ENCODE peak calls at places on chromosomes 3 and 15, in four cellular contexts. V, R, B and K are unnamed samples.

GRCh38 chr3:34582054-34582453 is 783.6 kb downstream of the PDCD6IP start:
- DNase-seq in V (no peak), R (no peak), B (no peak), K (no peak)

GRCh38 chr3:8458711-8459110 is 42.9 kb upstream of the LMCD1 start:
- DNase-seq in V (peak; percentile 61), R (no peak), B (no peak), K (peak; percentile 100)

GRCh38 chr3:54570008-54570407 is 357.9 kb downstream of the LRTM1 start:
- DNase-seq in V (no peak), R (no peak), B (no peak), K (no peak)

GRCh38 chr15:73800662-73801345 is 47.7 kb upstream of the INSYN1 start:
- DNase-seq in V (peak; percentile 69), R (no peak), B (no peak), K (peak; percentile 92)

GRCh38 chr3:65972765-65973164 is 66.0 kb downstream of the MAGI1 start:
- DNase-seq in V (no peak), R (no peak), B (no peak), K (no peak)

GRCh38 chr3:195768831-195769303 is 42.9 kb downstream of the MUC4 start:
- DNase-seq in V (no peak), R (peak; percentile 9), B (no peak), K (no peak)

GRCh38 chr3:50138266-50139230 is 16.6 kb upstream of the SEMA3F start:
- DNase-seq in V (no peak), R (no peak), B (no peak), K (no peak)

GRCh38 chr3:81723732-81724313 is 37.6 kb downstream of the GBE1 start:
- DNase-seq in V (peak; percentile 60), R (no peak), B (no peak), K (peak; percentile 25)

GRCh38 chr3:133938770-133939495 is 43.3 kb upstream of the RAB6B start:
- DNase-seq in V (no peak), R (no peak), B (no peak), K (no peak)

GRCh38 chr15:99452728-99453643 is 112.8 kb upstream of the MEF2A start:
- DNase-seq in V (peak; percentile 69), R (peak; percentile 81), B (no peak), K (peak; percentile 45)

GRCh38 chr3:53134631-53135232 is 4.5 kb upstream of the RFT1 start:
- DNase-seq in V (peak; percentile 68), R (peak; percentile 82), B (peak; percentile 56), K (peak; percentile 60)

GRCh38 chr3:108862865-108863798 is 40.5 kb downstream of the TRAT1 start:
- DNase-seq in V (peak; percentile 7), R (peak; percentile 7), B (peak; percentile 81), K (no peak)

GRCh38 chr3:13648060-13648743 is 99.3 kb downstream of the FBLN2 start:
- DNase-seq in V (peak; percentile 77), R (peak; percentile 89), B (peak; percentile 75), K (peak; percentile 77)

GRCh38 chr3:67416703-67417102 is 237.7 kb downstream of the SUCLG2 start:
- DNase-seq in V (no peak), R (no peak), B (no peak), K (no peak)

GRCh38 chr3:23249961-23250360 is 46.8 kb downstream of the UBE2E2 start:
- DNase-seq in V (no peak), R (no peak), B (no peak), K (no peak)

GRCh38 chr3:49133226-49133951 is 539 bp upstream of the LAMB2 start:
- DNase-seq in V (peak; percentile 90), R (no peak), B (peak; percentile 74), K (peak; percentile 91)

GRCh38 chr3:133374706-133375105 is 25.1 kb upstream of the BFSP2 start:
- DNase-seq in V (no peak), R (no peak), B (no peak), K (no peak)

GRCh38 chr3:72728329-72728889 is 119.8 kb downstream of the SHQ1 start:
- DNase-seq in V (no peak), R (no peak), B (no peak), K (no peak)

GRCh38 chr3:137845161-137845560 is 81.0 kb downstream of the SOX14 start:
- DNase-seq in V (no peak), R (no peak), B (no peak), K (no peak)

GRCh38 chr3:155983834-155984474 is 113.5 kb downstream of the GMPS start:
- DNase-seq in V (peak; percentile 13), R (no peak), B (no peak), K (no peak)

GRCh38 chr15:57909388-57909787 is 156.1 kb downstream of the ALDH1A2 start:
- DNase-seq in V (no peak), R (no peak), B (no peak), K (no peak)

GRCh38 chr3:10517616-10518015 is 12.2 kb upstream of the ATP2B2 start:
- DNase-seq in V (no peak), R (no peak), B (no peak), K (no peak)

GRCh38 chr3:71917540-71917939 is 132.6 kb upstream of the PROK2 start:
- DNase-seq in V (no peak), R (no peak), B (no peak), K (no peak)

GRCh38 chr3:13280856-13281656 is 139.1 kb downstream of the NUP210 start:
- DNase-seq in V (no peak), R (peak; percentile 51), B (no peak), K (no peak)

GRCh38 chr3:194686816-194687637 is 1.3 kb downstream of the FAM43A start:
- DNase-seq in V (peak; percentile 55), R (peak; percentile 48), B (no peak), K (peak; percentile 60)

GRCh38 chr3:183298708-183299153 is 45.7 kb downstream of the B3GNT5 start:
- DNase-seq in V (peak; percentile 98), R (no peak), B (no peak), K (peak; percentile 87)

DNA sequence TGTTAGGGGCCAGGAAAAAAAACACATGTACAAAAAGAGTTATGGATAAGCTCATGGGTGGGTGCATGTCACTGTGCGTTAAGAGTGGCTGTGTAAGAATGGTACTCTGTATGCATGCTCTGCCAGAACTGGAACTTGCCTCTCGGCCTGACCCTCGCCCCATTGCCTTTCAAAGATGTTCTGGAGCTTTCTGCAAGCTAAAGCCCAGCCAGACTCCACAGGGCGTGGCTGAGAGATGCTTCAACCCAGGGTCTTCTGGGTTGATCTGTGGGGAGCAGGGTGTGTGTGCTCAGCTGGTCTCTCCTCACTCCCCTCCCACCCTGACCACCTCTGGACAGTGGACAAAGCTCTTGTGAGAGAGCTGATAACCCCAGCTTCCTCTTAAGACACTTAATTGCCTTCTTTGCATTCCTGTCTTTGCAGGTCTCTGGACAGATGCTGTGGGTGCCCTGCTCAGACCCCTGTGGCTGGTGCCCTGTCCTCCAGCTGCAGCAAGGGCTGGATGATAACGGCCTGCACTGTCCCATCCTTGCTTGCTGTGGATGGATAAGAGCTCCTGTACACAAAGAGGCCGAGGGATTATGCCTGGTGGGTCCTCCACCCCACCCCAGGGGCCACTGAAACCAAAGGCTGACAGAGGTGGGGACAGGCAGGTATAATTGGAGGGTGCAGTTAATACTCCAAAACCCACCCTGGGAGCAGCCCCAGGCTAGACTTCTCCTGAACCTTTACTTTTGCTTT is 28.7 kb downstream of the ALDH1L1 start:
- DNase-seq in V (no peak), R (no peak), B (no peak), K (no peak)
- TF ChIP-seq CTCF in V (no peak), R (no peak), B (no peak), K (no peak)

DNA sequence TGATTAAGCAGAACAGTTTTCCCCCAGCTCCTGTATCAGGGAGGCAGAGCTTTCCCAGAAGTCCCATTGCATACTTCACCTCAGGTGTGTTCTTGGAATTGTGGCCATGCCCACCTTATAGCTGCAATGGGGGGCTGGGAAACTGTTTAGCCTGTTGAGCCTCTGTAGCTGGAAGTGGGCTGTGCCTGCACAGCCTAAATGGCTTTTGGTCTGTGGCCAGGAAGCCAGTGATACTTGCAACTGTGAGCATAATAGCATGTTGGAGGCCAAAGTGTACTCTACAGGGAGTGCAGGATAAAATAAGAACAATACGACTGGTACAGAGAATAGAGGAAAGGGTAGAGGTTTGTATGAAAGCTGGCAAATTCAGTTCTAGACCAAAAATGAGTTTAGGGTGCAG is 248.5 kb downstream of the PTPRG start:
- DNase-seq in V (no peak), R (no peak), B (no peak), K (no peak)
- TF ChIP-seq CTCF in V (no peak), R (no peak), B (no peak), K (no peak)

DNA sequence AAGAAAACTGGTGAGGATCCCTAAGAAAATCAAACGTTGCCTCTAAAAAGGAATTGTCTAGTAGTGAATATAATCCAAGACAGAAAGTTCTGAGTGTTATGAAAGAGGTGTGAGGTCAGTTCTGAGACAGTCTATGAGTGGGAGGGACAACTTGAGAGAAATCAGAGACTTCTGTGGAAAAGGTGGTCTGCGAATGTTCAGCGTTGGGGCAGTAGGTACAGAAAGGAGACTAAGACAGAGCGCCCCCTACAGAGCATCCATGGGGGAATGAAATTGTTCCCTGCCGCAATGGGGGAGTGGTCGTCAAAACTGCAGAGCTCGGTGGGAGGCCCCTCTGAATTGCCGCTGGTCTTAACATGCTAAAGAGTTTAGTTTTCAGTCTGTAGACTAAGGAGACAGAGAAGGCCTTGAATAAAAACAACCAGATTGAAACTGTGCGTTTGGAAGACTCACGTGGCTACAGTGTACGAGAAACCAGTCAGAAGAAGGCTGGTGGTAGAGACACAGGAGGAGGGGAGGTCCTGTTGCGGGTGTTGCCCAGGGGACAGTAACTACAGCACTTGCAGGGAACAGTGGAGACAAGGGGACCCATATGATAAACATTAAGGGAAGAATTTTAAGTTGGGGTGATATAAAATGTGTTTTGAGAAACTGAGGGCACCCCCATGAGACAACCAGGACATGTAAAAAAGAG is 6.9 kb downstream of the TNIK start:
- DNase-seq in V (no peak), R (no peak), B (no peak), K (no peak)
- TF ChIP-seq CTCF in V (peak; percentile 36), R (no peak), B (no peak), K (no peak)

DNA sequence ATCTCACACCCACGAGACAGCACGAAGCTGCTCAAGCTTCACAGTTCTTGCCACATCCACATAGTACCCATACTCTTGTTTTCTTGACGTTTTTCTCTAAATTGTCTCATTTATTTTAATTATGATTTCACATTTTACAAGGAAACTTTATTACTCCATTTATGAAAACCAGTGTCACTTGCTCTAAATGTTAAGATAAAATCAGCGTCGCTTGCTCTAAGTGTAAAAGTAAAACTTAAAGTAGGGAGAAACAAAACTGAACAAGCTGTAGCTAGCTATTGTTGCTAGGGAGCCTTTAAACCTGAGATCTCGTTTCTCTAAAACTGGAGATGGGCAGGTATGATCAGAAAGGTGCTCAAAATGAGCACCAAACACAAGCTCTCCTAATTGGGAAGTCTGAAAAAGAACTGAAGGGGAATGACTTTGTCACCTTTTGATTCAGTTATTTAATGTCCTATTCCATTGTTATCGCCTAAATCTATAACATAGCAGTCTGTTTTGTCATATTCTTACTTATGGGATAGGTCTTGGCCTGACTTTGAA is 695 bp downstream of the IFT122 start:
- DNase-seq in V (peak; percentile 29), R (no peak), B (no peak), K (no peak)
- TF ChIP-seq CTCF in V (no peak), R (no peak), B (no peak), K (no peak)

DNA sequence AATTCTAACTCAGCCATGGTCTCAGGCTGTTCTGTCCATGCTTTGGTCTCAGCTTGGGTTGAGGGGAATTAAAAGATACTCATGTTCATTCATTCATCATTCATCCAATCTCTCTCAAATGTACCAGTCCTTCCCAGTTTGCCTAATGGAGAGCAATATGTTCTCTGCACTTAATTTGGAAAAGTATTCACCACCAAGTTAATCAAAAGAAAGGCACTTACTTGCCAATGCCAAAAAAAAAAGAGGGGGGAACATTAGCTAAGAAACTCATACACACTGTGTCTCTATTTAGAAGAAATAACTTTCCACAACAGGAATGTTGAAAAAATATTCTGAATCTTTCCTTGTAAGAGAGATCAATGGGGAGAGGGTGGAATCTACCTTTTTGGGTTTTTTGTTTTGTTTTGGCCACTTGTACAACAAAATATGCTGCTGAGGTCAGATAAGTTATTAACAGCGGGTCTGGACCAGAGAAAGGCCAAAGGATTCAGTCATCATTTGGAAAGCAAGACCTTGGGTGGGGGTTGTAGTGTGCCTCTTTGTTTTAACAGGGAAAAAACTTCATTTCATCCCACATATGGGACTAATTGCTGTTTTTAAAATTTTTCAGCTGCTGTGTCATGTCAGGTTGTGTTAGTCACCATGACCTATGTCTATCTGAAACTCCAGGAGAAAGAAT is 152.3 kb downstream of the FBN1 start:
- DNase-seq in V (peak; percentile 85), R (no peak), B (no peak), K (peak; percentile 98)
- TF ChIP-seq CTCF in V (no peak), R (no peak), B (no peak), K (no peak)